ENCODE peak calls at places on chromosomes 5 and 9, in four cellular contexts. One of them, this sample, is unnamed.

GRCh38 chr5:167816864-167817263 is 474.6 kb upstream of the WWC1 start:
- DNase-seq in gastrocnemius medialis: no peak
- DNase-seq in transverse colon: no peak
- DNase-seq in endothelial cell of umbilical vein: no peak
- DNase-seq in this sample: no peak

GRCh38 chr5:45484781-45485180 is 211.4 kb downstream of the HCN1 start:
- DNase-seq in gastrocnemius medialis: no peak
- DNase-seq in endothelial cell of umbilical vein: no peak
- DNase-seq in transverse colon: no peak
- DNase-seq in this sample: no peak

GRCh38 chr5:95996904-95997751 is 35.5 kb upstream of the ELL2 start:
- DNase-seq in endothelial cell of umbilical vein: no peak
- DNase-seq in gastrocnemius medialis: no peak
- DNase-seq in transverse colon: no peak
- DNase-seq in this sample: no peak

GRCh38 chr9:80498165-80498564 is 926.4 kb downstream of the TLE4 start:
- DNase-seq in gastrocnemius medialis: no peak
- DNase-seq in endothelial cell of umbilical vein: no peak
- DNase-seq in transverse colon: no peak
- DNase-seq in this sample: no peak

GRCh38 chr9:129994947-129995346 is 48.0 kb downstream of the FNBP1 start:
- DNase-seq in transverse colon: no peak
- DNase-seq in gastrocnemius medialis: no peak
- DNase-seq in endothelial cell of umbilical vein: peak; percentile 69
- DNase-seq in this sample: no peak

GRCh38 chr5:174188300-174188699 is 142.8 kb downstream of the NSG2 start:
- DNase-seq in endothelial cell of umbilical vein: no peak
- DNase-seq in gastrocnemius medialis: no peak
- DNase-seq in transverse colon: no peak
- DNase-seq in this sample: no peak

GRCh38 chr9:79382468-79382867 is 189.3 kb upstream of the TLE4 start:
- DNase-seq in endothelial cell of umbilical vein: no peak
- DNase-seq in transverse colon: no peak
- DNase-seq in gastrocnemius medialis: no peak
- DNase-seq in this sample: no peak

GRCh38 chr5:6829150-6829784 is 116.0 kb downstream of the TENT4A start:
- DNase-seq in transverse colon: no peak
- DNase-seq in gastrocnemius medialis: no peak
- DNase-seq in endothelial cell of umbilical vein: no peak
- DNase-seq in this sample: peak; percentile 38

GRCh38 chr9:14909631-14910177 is 524 bp downstream of the FREM1 start:
- DNase-seq in transverse colon: no peak
- DNase-seq in endothelial cell of umbilical vein: peak; percentile 8
- DNase-seq in gastrocnemius medialis: no peak
- DNase-seq in this sample: no peak

GRCh38 chr5:92552206-92553160 is 1028.5 kb downstream of the NR2F1-AS1 start:
- DNase-seq in gastrocnemius medialis: no peak
- DNase-seq in endothelial cell of umbilical vein: peak; percentile 82
- DNase-seq in transverse colon: no peak
- DNase-seq in this sample: peak; percentile 22

GRCh38 chr5:135140805-135141204 is 106.8 kb upstream of the PITX1 start:
- DNase-seq in gastrocnemius medialis: no peak
- DNase-seq in transverse colon: peak; percentile 31
- DNase-seq in endothelial cell of umbilical vein: no peak
- DNase-seq in this sample: peak; percentile 88

GRCh38 chr5:111960466-111961215 is 203.6 kb upstream of the NREP start:
- DNase-seq in transverse colon: no peak
- DNase-seq in gastrocnemius medialis: no peak
- DNase-seq in endothelial cell of umbilical vein: no peak
- DNase-seq in this sample: no peak

DNA sequence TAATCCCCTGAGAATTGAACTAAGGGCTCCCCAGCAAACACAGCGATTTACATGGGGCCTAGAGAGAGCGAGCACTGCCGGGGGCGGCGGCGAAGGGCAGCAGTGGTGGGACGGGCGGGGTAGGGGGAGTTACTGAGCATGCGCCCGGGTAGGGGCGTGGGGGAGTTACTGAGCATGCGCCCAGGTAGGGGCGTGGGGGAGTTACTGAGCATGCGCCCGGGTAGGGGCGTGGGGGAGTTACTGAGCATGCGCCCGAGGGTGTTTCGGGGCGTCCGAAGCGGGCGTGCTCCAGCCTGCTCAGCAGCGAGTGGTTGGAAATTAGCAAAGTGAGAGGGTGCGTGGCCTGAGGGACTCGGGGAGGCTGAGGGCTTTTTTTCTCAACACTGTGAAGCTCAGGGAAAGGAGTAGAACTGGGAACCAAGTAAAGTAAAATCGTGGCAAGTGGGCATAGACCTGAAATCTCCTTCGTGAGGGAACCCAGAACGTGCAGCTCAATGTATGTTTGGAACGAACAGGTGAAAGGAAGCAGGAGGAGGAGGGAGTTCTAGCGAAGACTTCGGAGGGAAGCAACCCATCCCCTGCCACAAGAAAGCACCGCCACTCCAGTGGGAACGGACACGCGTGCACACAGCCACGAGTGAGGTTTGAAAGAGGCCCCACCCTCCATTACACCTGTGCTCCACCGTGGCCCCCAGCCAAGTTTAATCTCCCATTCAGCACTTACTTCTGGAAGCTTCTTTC is 255.5 kb downstream of the DOCK8 start:
- DNase-seq in transverse colon: peak; percentile 90
- DNase-seq in gastrocnemius medialis: peak; percentile 72
- DNase-seq in endothelial cell of umbilical vein: peak; percentile 90
- DNase-seq in this sample: no peak
- TF ChIP-seq POLR2A in transverse colon: peak; percentile 70
- TF ChIP-seq POLR2A in gastrocnemius medialis: no peak
- TF ChIP-seq POLR2A in endothelial cell of umbilical vein: peak; percentile 58
- TF ChIP-seq POLR2A in this sample: peak; percentile 31

DNA sequence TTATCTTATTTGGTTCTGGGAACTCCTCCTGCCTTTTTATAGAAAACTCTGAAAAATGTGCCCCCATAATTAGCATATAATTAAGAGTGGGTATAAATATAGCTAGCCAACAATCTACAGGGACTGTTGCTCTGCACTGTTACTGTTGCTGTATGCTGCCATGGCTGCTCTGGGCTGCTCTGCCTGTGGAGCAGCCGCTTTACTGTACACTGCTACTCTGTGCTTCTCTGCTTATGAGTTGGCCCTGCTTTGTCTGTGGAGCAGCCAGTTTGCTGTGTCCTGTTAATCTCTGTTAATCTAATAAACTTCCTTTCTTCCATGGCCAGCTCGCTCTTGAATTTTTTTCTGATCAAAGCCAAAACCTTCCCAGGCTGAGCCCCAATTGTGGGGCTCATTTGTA is 2244.0 kb upstream of the ACO1 start:
- DNase-seq in transverse colon: no peak
- DNase-seq in gastrocnemius medialis: no peak
- DNase-seq in endothelial cell of umbilical vein: no peak
- DNase-seq in this sample: no peak
- TF ChIP-seq POLR2A in transverse colon: no peak
- TF ChIP-seq POLR2A in gastrocnemius medialis: no peak
- TF ChIP-seq POLR2A in endothelial cell of umbilical vein: no peak
- TF ChIP-seq POLR2A in this sample: no peak

DNA sequence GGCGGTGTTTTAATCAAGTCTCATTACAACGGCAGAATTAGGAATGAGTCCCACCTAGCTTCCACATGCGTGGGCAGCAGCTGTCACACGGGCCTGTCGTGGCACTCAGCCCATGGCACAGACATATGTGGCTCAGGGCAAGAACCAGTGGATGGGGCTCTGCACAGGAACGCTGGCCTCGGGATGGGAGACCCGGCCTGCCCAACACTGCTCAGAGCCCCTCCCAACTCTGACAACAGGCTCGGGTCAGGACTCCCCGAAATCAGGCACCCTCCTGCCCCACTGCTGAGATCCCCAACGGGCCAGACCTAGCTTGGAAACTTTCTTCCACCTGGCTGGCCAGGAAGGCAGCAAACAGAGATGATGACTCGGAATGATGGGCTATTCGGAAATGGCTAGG is 4.9 kb upstream of the SURF6 start:
- DNase-seq in endothelial cell of umbilical vein: no peak
- DNase-seq in gastrocnemius medialis: no peak
- DNase-seq in transverse colon: no peak
- DNase-seq in this sample: no peak
- TF ChIP-seq POLR2A in endothelial cell of umbilical vein: no peak
- TF ChIP-seq POLR2A in gastrocnemius medialis: no peak
- TF ChIP-seq POLR2A in transverse colon: no peak
- TF ChIP-seq POLR2A in this sample: no peak

GRCh38 chr9:133357656-133358055 is 1.3 kb downstream of the SURF2 start:
- DNase-seq in endothelial cell of umbilical vein: no peak
- DNase-seq in transverse colon: no peak
- DNase-seq in gastrocnemius medialis: no peak
- DNase-seq in this sample: no peak

GRCh38 chr9:133360400-133361393 is 4.3 kb downstream of the SURF2 start:
- DNase-seq in transverse colon: no peak
- DNase-seq in gastrocnemius medialis: no peak
- DNase-seq in endothelial cell of umbilical vein: no peak
- DNase-seq in this sample: no peak

GRCh38 chr9:133362359-133363044 is 6.2 kb downstream of the SURF2 start:
- DNase-seq in gastrocnemius medialis: no peak
- DNase-seq in endothelial cell of umbilical vein: no peak
- DNase-seq in transverse colon: no peak
- DNase-seq in this sample: no peak

GRCh38 chr9:133359420-133360175 is 3.2 kb downstream of the SURF2 start:
- DNase-seq in transverse colon: no peak
- DNase-seq in endothelial cell of umbilical vein: no peak
- DNase-seq in gastrocnemius medialis: no peak
- DNase-seq in this sample: no peak

GRCh38 chr9:133361507-133362092 is 5.2 kb downstream of the SURF2 start:
- DNase-seq in transverse colon: no peak
- DNase-seq in endothelial cell of umbilical vein: no peak
- DNase-seq in gastrocnemius medialis: no peak
- DNase-seq in this sample: no peak
- TF ChIP-seq POLR2A in transverse colon: no peak
- TF ChIP-seq POLR2A in endothelial cell of umbilical vein: no peak
- TF ChIP-seq POLR2A in gastrocnemius medialis: no peak
- TF ChIP-seq POLR2A in this sample: no peak

GRCh38 chr9:134136117-134136996 is 475 bp downstream of the WDR5 start:
- DNase-seq in endothelial cell of umbilical vein: peak; percentile 24
- DNase-seq in transverse colon: peak; percentile 24
- DNase-seq in gastrocnemius medialis: no peak
- DNase-seq in this sample: peak; percentile 36
- TF ChIP-seq POLR2A in endothelial cell of umbilical vein: no peak
- TF ChIP-seq POLR2A in transverse colon: no peak
- TF ChIP-seq POLR2A in gastrocnemius medialis: no peak
- TF ChIP-seq POLR2A in this sample: peak; percentile 74